ENCODE peak calls at places on chromosomes 5 and 9, in eight cellular contexts. U, Z, C, A, S, Q, P and X are unnamed samples.
A peak's percentile ranks its signal among the peaks of the same experiment; 100 is the strongest.

GRCh38 chr5:2374703-2375102 is 376.8 kb downstream of the IRX2 start:
- DNase-seq in P (no peak), A (no peak), Z (peak; percentile 57), Q (peak; percentile 29), C (no peak), U (no peak), S (no peak), X (no peak)

GRCh38 chr9:125659954-125660353 is 47.1 kb downstream of the MAPKAP1 start:
- DNase-seq in P (no peak), Q (no peak), Z (no peak), C (no peak), S (no peak), A (peak; percentile 90), U (no peak), X (peak; percentile 52)

GRCh38 chr9:75855509-75855908 is 35.0 kb upstream of the PCSK5 start:
- DNase-seq in S (peak; percentile 25), Q (no peak), Z (no peak), U (peak; percentile 7), A (peak; percentile 4), P (peak; percentile 18), C (peak; percentile 10), X (no peak)

GRCh38 chr5:141486091-141486490 is 1.3 kb downstream of the PCDHGC4 start:
- DNase-seq in Z (no peak), S (no peak), A (no peak), P (no peak), Q (no peak), U (no peak), C (no peak), X (no peak)

GRCh38 chr5:170338933-170339779 is 41.6 kb upstream of the LCP2 start:
- DNase-seq in Z (peak; percentile 82), C (no peak), S (no peak), P (peak; percentile 33), Q (peak; percentile 83), A (no peak), U (no peak), X (no peak)

GRCh38 chr5:158451203-158451982 is 592.4 kb upstream of the CLINT1 start:
- DNase-seq in P (peak; percentile 13), Q (no peak), A (peak; percentile 53), S (no peak), U (peak; percentile 54), C (no peak), Z (peak; percentile 87), X (no peak)

GRCh38 chr5:14202462-14202861 is 59.3 kb downstream of the TRIO start:
- DNase-seq in A (no peak), Z (no peak), C (no peak), U (no peak), P (peak; percentile 19), Q (no peak), S (no peak), X (no peak)

GRCh38 chr5:151885138-151885908 is 39.3 kb downstream of the GLRA1 start:
- DNase-seq in S (no peak), Q (no peak), U (no peak), P (no peak), Z (no peak), C (no peak), A (no peak), X (peak; percentile 16)

GRCh38 chr9:133506653-133507038 is 18.1 kb downstream of the MYMK start:
- DNase-seq in Z (no peak), U (no peak), Q (no peak), A (peak; percentile 89), S (peak; percentile 31), P (no peak), C (peak; percentile 67), X (peak; percentile 100)

GRCh38 chr9:95094002-95094401 is 223.5 kb downstream of the FANCC start:
- DNase-seq in S (no peak), Q (no peak), A (no peak), U (no peak), P (no peak), C (no peak), Z (no peak), X (no peak)

GRCh38 chr5:177089146-177089545 is 2.4 kb downstream of the FGFR4 start:
- DNase-seq in A (no peak), Q (no peak), S (no peak), C (peak; percentile 74), Z (no peak), U (no peak), P (no peak), X (no peak)

GRCh38 chr5:57209316-57210040 is 35.6 kb downstream of the GPBP1 start:
- DNase-seq in C (no peak), P (no peak), S (no peak), Q (no peak), A (peak; percentile 28), U (no peak), Z (no peak), X (no peak)

GRCh38 chr5:759111-759741 is 25.3 kb downstream of the ZDHHC11B start:
- DNase-seq in S (peak; percentile 81), U (peak; percentile 84), Z (peak; percentile 95), C (peak; percentile 9), Q (peak; percentile 88), P (peak; percentile 84), A (no peak), X (peak; percentile 6)

GRCh38 chr5:174793684-174794328 is 69.4 kb downstream of the MSX2 start:
- DNase-seq in Z (peak; percentile 91), A (peak; percentile 43), P (peak; percentile 33), S (peak; percentile 17), C (no peak), Q (peak; percentile 72), U (peak; percentile 43), X (peak; percentile 9)

GRCh38 chr9:115540091-115540490 is 422.1 kb upstream of the TNC start:
- DNase-seq in Z (no peak), A (peak; percentile 53), C (no peak), S (no peak), P (no peak), Q (no peak), U (no peak), X (no peak)

GRCh38 chr5:174844971-174845370 is 120.6 kb downstream of the MSX2 start:
- DNase-seq in Q (no peak), U (peak; percentile 15), S (no peak), A (no peak), P (peak; percentile 9), Z (no peak), C (no peak), X (no peak)

GRCh38 chr5:135385576-135385975 is 13.5 kb downstream of the MACROH2A1 start:
- DNase-seq in Z (peak; percentile 80), Q (no peak), C (no peak), S (no peak), P (no peak), U (no peak), A (no peak), X (no peak)

GRCh38 chr5:53601570-53601969 is 41.1 kb downstream of the NDUFS4 start:
- DNase-seq in Q (no peak), S (peak; percentile 87), U (no peak), C (no peak), A (peak; percentile 55), Z (no peak), P (no peak), X (no peak)

GRCh38 chr5:23721336-23721735 is 213.9 kb downstream of the PRDM9 start:
- DNase-seq in S (no peak), Q (no peak), P (no peak), C (no peak), Z (no peak), U (no peak), A (no peak), X (no peak)

GRCh38 chr9:37037744-37038640 is 3.9 kb upstream of the PAX5 start:
- DNase-seq in P (peak; percentile 27), S (no peak), C (no peak), U (no peak), A (no peak), Q (peak; percentile 70), Z (peak; percentile 54), X (no peak)
- TF ChIP-seq POLR2A in P (no peak), S (no peak), C (no peak), U (no peak), A (no peak), Q (no peak), Z (no peak), X (no peak)

GRCh38 chr9:111661150-111661801 is at the start of gene GNG10:
- DNase-seq in P (peak; percentile 65), A (peak; percentile 52), S (peak; percentile 54), C (peak; percentile 44), Q (peak; percentile 75), U (peak; percentile 62), Z (peak; percentile 89), X (peak; percentile 69)
- TF ChIP-seq POLR2A in P (no peak), A (peak; percentile 62), S (peak; percentile 61), C (no peak), Q (peak; percentile 16), U (no peak), Z (no peak), X (peak; percentile 46)

GRCh38 chr5:44807269-44807668 is 1.5 kb upstream of the MRPS30 start:
- DNase-seq in P (no peak), U (no peak), C (no peak), Q (no peak), A (no peak), S (no peak), Z (no peak), X (peak; percentile 4)

GRCh38 chr5:44809956-44810276 is 1.2 kb downstream of the MRPS30 start:
- DNase-seq in Z (no peak), A (no peak), Q (no peak), U (no peak), P (no peak), S (no peak), C (no peak), X (no peak)

GRCh38 chr5:44814761-44815160 is 6.0 kb downstream of the MRPS30 start:
- DNase-seq in Q (no peak), S (no peak), P (no peak), C (no peak), A (no peak), Z (no peak), U (no peak), X (no peak)

GRCh38 chr5:44808435-44809214 is at the start of gene MRPS30:
- DNase-seq in Q (peak; percentile 97), S (peak; percentile 99), P (peak; percentile 94), A (peak; percentile 99), Z (peak; percentile 97), C (peak; percentile 89), U (peak; percentile 95), X (peak; percentile 61)

DNA sequence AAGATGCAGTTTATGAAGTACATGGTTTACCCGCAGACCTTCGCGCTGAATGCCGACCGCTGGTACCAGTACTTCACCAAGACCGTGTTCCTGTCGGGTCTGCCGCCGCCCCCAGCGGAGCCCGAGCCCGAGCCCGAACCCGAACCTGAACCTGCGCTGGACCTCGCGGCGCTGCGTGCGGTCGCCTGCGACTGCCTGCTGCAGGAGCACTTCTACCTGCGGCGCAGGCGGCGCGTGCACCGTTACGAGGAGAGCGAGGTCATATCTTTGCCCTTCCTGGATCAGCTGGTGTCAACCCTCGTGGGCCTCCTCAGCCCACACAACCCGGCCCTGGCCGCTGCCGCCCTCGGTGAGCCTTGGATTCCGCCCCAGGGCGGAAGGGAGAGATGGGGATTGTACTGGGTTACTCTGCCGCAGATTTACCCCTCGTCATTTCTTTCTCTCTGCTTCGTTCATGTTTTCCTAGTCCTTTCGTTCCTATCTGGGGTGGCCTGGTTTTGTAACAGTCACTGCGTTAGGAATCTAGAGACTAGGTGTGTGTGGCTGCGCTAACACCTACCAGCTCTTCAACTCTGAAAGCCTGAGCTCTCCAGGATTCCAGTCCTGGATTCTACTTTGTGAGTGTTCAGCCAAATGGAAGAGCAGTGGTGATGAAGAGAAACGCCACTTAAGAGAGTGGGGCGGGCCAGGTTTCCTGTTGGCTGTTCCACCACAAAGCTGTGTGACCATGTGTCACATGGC is 638 bp downstream of the MRPS30 start:
- DNase-seq in U (peak; percentile 14), A (peak; percentile 62), Q (peak; percentile 61), P (peak; percentile 54), Z (peak; percentile 87), C (peak; percentile 23), S (peak; percentile 60), X (peak; percentile 12)
- TF ChIP-seq POLR2A in U (no peak), A (peak; percentile 40), Q (no peak), P (no peak), Z (no peak), C (no peak), S (no peak), X (no peak)

GRCh38 chr5:134100283-134101011 is 14.0 kb upstream of the TCF7 start:
- DNase-seq in C (no peak), P (peak; percentile 70), A (peak; percentile 76), Z (no peak), U (no peak), S (peak; percentile 27), Q (peak; percentile 87), X (peak; percentile 80)
- TF ChIP-seq POLR2A in C (no peak), P (no peak), A (no peak), Z (no peak), U (no peak), S (no peak), Q (no peak), X (no peak)